ENCODE peak calls at places on chromosomes 2 and 18, in eight cellular contexts. J, P, U, K, T, C, H and Y are unnamed samples.
A peak's percentile ranks its signal among the peaks of the same experiment; 100 is the strongest.

GRCh38 chr18:48236822-48237221 is 172.4 kb downstream of the ZBTB7C start:
- DNase-seq in U (no peak), P (peak; percentile 8), C (no peak), H (no peak), T (no peak), J (no peak), K (no peak), Y (no peak)

GRCh38 chr2:83365476-83365875 is 1093.6 kb downstream of the SUCLG1 start:
- DNase-seq in H (no peak), J (no peak), K (no peak), U (no peak), P (no peak), T (no peak), C (no peak), Y (no peak)

GRCh38 chr2:3001595-3002184 is 375.9 kb downstream of the EIPR1 start:
- DNase-seq in T (no peak), J (no peak), C (no peak), K (no peak), P (peak; percentile 17), H (no peak), U (no peak), Y (no peak)

GRCh38 chr2:227163998-227164744 is at the start of the genes COL4A3 and COL4A4:
- DNase-seq in J (peak; percentile 43), P (peak; percentile 27), U (peak; percentile 58), T (peak; percentile 85), K (no peak), H (peak; percentile 39), C (no peak), Y (no peak)

GRCh38 chr2:208186921-208187320 is 2.9 kb downstream of the C2orf80 start:
- DNase-seq in H (no peak), J (no peak), C (no peak), T (no peak), P (no peak), K (no peak), U (no peak), Y (no peak)

GRCh38 chr2:80259292-80259691 is 45.3 kb downstream of the LRRTM1 start:
- DNase-seq in U (no peak), C (no peak), K (no peak), H (no peak), T (no peak), J (no peak), P (no peak), Y (no peak)

GRCh38 chr2:71327916-71328315 is 3.7 kb upstream of the ZNF638 start:
- DNase-seq in H (no peak), P (no peak), J (no peak), T (no peak), U (no peak), C (no peak), K (no peak), Y (no peak)

GRCh38 chr2:47386551-47386950 is 16.4 kb upstream of the MSH2 start:
- DNase-seq in U (no peak), P (no peak), J (no peak), H (no peak), C (no peak), K (no peak), T (no peak), Y (no peak)

GRCh38 chr2:200435379-200435778 is 74.5 kb downstream of the KCTD18 start:
- DNase-seq in K (no peak), P (no peak), H (peak; percentile 85), U (no peak), T (no peak), C (no peak), J (no peak), Y (no peak)

GRCh38 chr18:67600181-67600631 is 83.7 kb upstream of the DSEL start:
- DNase-seq in U (no peak), J (no peak), T (no peak), H (peak; percentile 88), P (peak; percentile 98), K (no peak), C (no peak), Y (no peak)

GRCh38 chr2:6358542-6358941 is 507.2 kb downstream of the CMPK2 start:
- DNase-seq in P (no peak), U (no peak), H (no peak), T (no peak), C (no peak), J (no peak), K (no peak), Y (no peak)

GRCh38 chr2:207792244-207792785 is 22.6 kb upstream of the FZD5 start:
- DNase-seq in C (no peak), U (no peak), P (peak; percentile 97), K (no peak), H (peak; percentile 82), T (no peak), J (peak; percentile 77), Y (peak; percentile 85)

GRCh38 chr2:40213616-40214015 is 238.3 kb downstream of the SLC8A1 start:
- DNase-seq in T (no peak), H (no peak), P (no peak), K (no peak), J (no peak), C (no peak), U (no peak), Y (no peak)

GRCh38 chr18:64245461-64245860 is 96.6 kb upstream of the LINC00305 start:
- DNase-seq in P (no peak), T (no peak), K (no peak), U (no peak), J (no peak), H (no peak), C (no peak), Y (no peak)